ENCODE peak calls at places on chromosomes 4 and X, in eight cellular contexts. One of them, this sample, is unnamed.

GRCh38 chrX:46927718-46928117 is 15.5 kb downstream of the JADE3 start:
- DNase-seq in T47D: no peak
- DNase-seq in GM13977: no peak
- DNase-seq in DND-41: no peak
- DNase-seq in stomach: no peak
- DNase-seq in substantia nigra: no peak
- DNase-seq in fibroblast of mammary gland: no peak
- DNase-seq in stimulated activated CD8-positive, alpha-beta memory T cell treated with anti-CD3 and anti-CD28 coated beads, Interleukin-15, amount 100 ng/mL, for 4 hours: no peak
- DNase-seq in this sample: no peak

GRCh38 chrX:150773634-150774033 is 80.4 kb downstream of the MTMR1 start:
- DNase-seq in T47D: no peak
- DNase-seq in GM13977: no peak
- DNase-seq in DND-41: no peak
- DNase-seq in stomach: no peak
- DNase-seq in substantia nigra: no peak
- DNase-seq in fibroblast of mammary gland: peak
- DNase-seq in stimulated activated CD8-positive, alpha-beta memory T cell treated with anti-CD3 and anti-CD28 coated beads, Interleukin-15, amount 100 ng/mL, for 4 hours: no peak
- DNase-seq in this sample: no peak

GRCh38 chrX:70264784-70265183 is 3.4 kb upstream of the ARR3 start:
- DNase-seq in T47D: no peak
- DNase-seq in GM13977: no peak
- DNase-seq in DND-41: no peak
- DNase-seq in stomach: no peak
- DNase-seq in substantia nigra: no peak
- DNase-seq in fibroblast of mammary gland: peak
- DNase-seq in stimulated activated CD8-positive, alpha-beta memory T cell treated with anti-CD3 and anti-CD28 coated beads, Interleukin-15, amount 100 ng/mL, for 4 hours: no peak
- DNase-seq in this sample: no peak

GRCh38 chr4:73801692-73802091 is 34.8 kb upstream of the CXCL6 start:
- DNase-seq in T47D: no peak
- DNase-seq in GM13977: no peak
- DNase-seq in DND-41: no peak
- DNase-seq in stomach: no peak
- DNase-seq in substantia nigra: no peak
- DNase-seq in fibroblast of mammary gland: no peak
- DNase-seq in stimulated activated CD8-positive, alpha-beta memory T cell treated with anti-CD3 and anti-CD28 coated beads, Interleukin-15, amount 100 ng/mL, for 4 hours: no peak
- DNase-seq in this sample: no peak

GRCh38 chr4:143215873-143216272 is 31.2 kb downstream of the USP38 start:
- DNase-seq in T47D: no peak
- DNase-seq in GM13977: no peak
- DNase-seq in DND-41: no peak
- DNase-seq in stomach: no peak
- DNase-seq in substantia nigra: no peak
- DNase-seq in fibroblast of mammary gland: no peak
- DNase-seq in stimulated activated CD8-positive, alpha-beta memory T cell treated with anti-CD3 and anti-CD28 coated beads, Interleukin-15, amount 100 ng/mL, for 4 hours: no peak
- DNase-seq in this sample: no peak

GRCh38 chr4:126969360-126969759 is 663.4 kb upstream of the INTU start:
- DNase-seq in T47D: no peak
- DNase-seq in GM13977: no peak
- DNase-seq in DND-41: no peak
- DNase-seq in stomach: no peak
- DNase-seq in substantia nigra: no peak
- DNase-seq in fibroblast of mammary gland: no peak
- DNase-seq in stimulated activated CD8-positive, alpha-beta memory T cell treated with anti-CD3 and anti-CD28 coated beads, Interleukin-15, amount 100 ng/mL, for 4 hours: no peak
- DNase-seq in this sample: no peak

GRCh38 chr4:86441175-86441960 is 81.5 kb upstream of the MAPK10 start:
- DNase-seq in T47D: no peak
- DNase-seq in GM13977: peak
- DNase-seq in DND-41: no peak
- DNase-seq in stomach: no peak
- DNase-seq in substantia nigra: no peak
- DNase-seq in fibroblast of mammary gland: peak
- DNase-seq in stimulated activated CD8-positive, alpha-beta memory T cell treated with anti-CD3 and anti-CD28 coated beads, Interleukin-15, amount 100 ng/mL, for 4 hours: no peak
- DNase-seq in this sample: no peak

GRCh38 chrX:130330146-130330545 is 9.6 kb upstream of the SLC25A14 start:
- DNase-seq in T47D: no peak
- DNase-seq in GM13977: no peak
- DNase-seq in DND-41: no peak
- DNase-seq in stomach: no peak
- DNase-seq in substantia nigra: no peak
- DNase-seq in fibroblast of mammary gland: no peak
- DNase-seq in stimulated activated CD8-positive, alpha-beta memory T cell treated with anti-CD3 and anti-CD28 coated beads, Interleukin-15, amount 100 ng/mL, for 4 hours: no peak
- DNase-seq in this sample: no peak

GRCh38 chrX:131987252-131987651 is 35.9 kb upstream of the STK26 start:
- DNase-seq in T47D: no peak
- DNase-seq in GM13977: peak
- DNase-seq in DND-41: peak
- DNase-seq in stomach: no peak
- DNase-seq in substantia nigra: no peak
- DNase-seq in fibroblast of mammary gland: no peak
- DNase-seq in stimulated activated CD8-positive, alpha-beta memory T cell treated with anti-CD3 and anti-CD28 coated beads, Interleukin-15, amount 100 ng/mL, for 4 hours: no peak
- DNase-seq in this sample: no peak

GRCh38 chr4:16270654-16271328 is 44.5 kb upstream of the TAPT1 start:
- DNase-seq in T47D: no peak
- DNase-seq in GM13977: no peak
- DNase-seq in DND-41: no peak
- DNase-seq in stomach: no peak
- DNase-seq in substantia nigra: no peak
- DNase-seq in fibroblast of mammary gland: no peak
- DNase-seq in stimulated activated CD8-positive, alpha-beta memory T cell treated with anti-CD3 and anti-CD28 coated beads, Interleukin-15, amount 100 ng/mL, for 4 hours: no peak
- DNase-seq in this sample: no peak